ENCODE peak calls at places on chromosomes 4 and X, in nine cellular contexts. E is NCI-H345; L is Caco-2; U is right cardiac atrium; R is activated T-cell treated with anti-CD3 and anti-CD28 coated beads, Interleukin-2, amount 50 U/mL, for 4 hours; G is tibial nerve; Y is SK-N-SH; W is stimulated activated CD8-positive, alpha-beta memory T cell treated with anti-CD3 and anti-CD28 coated beads, Interleukin-4, amount 100 ng/mL, for 48 hours; K is OCI-LY7. P is an unnamed sample.

GRCh38 chrX:39809326-39809725 is 288.4 kb downstream of the BCOR start:
- DNase-seq in E (no peak), L (no peak), U (no peak), R (no peak), G (no peak), Y (no peak), W (no peak), K (no peak), P (no peak)

GRCh38 chr4:89837385-89837995 is 529 bp upstream of the SNCA start:
- DNase-seq in E (peak; percentile 64), L (no peak), U (no peak), R (no peak), G (no peak), Y (peak; percentile 54), W (peak; percentile 44), K (no peak), P (no peak)

GRCh38 chr4:25890653-25891485 is 23.2 kb upstream of the SMIM20 start:
- DNase-seq in E (peak; percentile 10), L (no peak), U (no peak), R (no peak), G (no peak), Y (no peak), W (no peak), K (no peak), P (peak; percentile 63)

GRCh38 chr4:77001907-77002306 is 52.4 kb downstream of the SEPTIN11 start:
- DNase-seq in E (no peak), L (no peak), U (no peak), R (no peak), G (no peak), Y (no peak), W (no peak), K (no peak), P (no peak)

GRCh38 chrX:41491267-41492004 is 44.3 kb downstream of the NYX start:
- DNase-seq in E (no peak), L (no peak), U (no peak), R (no peak), G (no peak), Y (no peak), W (no peak), K (no peak), P (no peak)

GRCh38 chr4:37549003-37549402 is 137.2 kb downstream of the RELL1 start:
- DNase-seq in E (peak; percentile 3), L (no peak), U (no peak), R (no peak), G (no peak), Y (no peak), W (no peak), K (no peak), P (no peak)

GRCh38 chrX:19857131-19857530 is 30.3 kb downstream of the SH3KBP1 start:
- DNase-seq in E (no peak), L (no peak), U (no peak), R (no peak), G (no peak), Y (no peak), W (no peak), K (peak; percentile 59), P (no peak)

GRCh38 chr4:138400528-138400927 is 158.4 kb upstream of the SLC7A11 start:
- DNase-seq in E (no peak), L (no peak), U (peak; percentile 33), R (no peak), G (no peak), Y (no peak), W (no peak), K (no peak), P (no peak)

GRCh38 chr4:91064157-91064853 is 937.1 kb downstream of the CCSER1 start:
- DNase-seq in E (peak; percentile 97), L (peak; percentile 6), U (no peak), R (no peak), G (no peak), Y (peak; percentile 51), W (no peak), K (no peak), P (peak; percentile 53)

GRCh38 chr4:10584042-10584441 is 100.5 kb downstream of the CLNK start:
- DNase-seq in E (no peak), L (peak; percentile 14), U (no peak), R (no peak), G (peak; percentile 14), Y (no peak), W (no peak), K (no peak), P (no peak)

GRCh38 chr4:184805462-184806245 is 20.1 kb downstream of the ACSL1 start:
- DNase-seq in E (peak; percentile 70), L (no peak), U (peak; percentile 89), R (no peak), G (no peak), Y (peak; percentile 71), W (no peak), K (no peak), P (no peak)

GRCh38 chr4:110309686-110310085 is 111.3 kb upstream of the ELOVL6 start:
- DNase-seq in E (no peak), L (no peak), U (no peak), R (no peak), G (no peak), Y (peak; percentile 62), W (no peak), K (no peak), P (no peak)

GRCh38 chr4:128168701-128169100 is 107.6 kb downstream of the LARP1B start:
- DNase-seq in E (no peak), L (no peak), U (no peak), R (no peak), G (no peak), Y (no peak), W (no peak), K (no peak), P (no peak)

GRCh38 chrX:50877310-50877709 is 33.2 kb upstream of the BMP15 start:
- DNase-seq in E (no peak), L (no peak), U (no peak), R (no peak), G (no peak), Y (no peak), W (no peak), K (no peak), P (no peak)

GRCh38 chr4:3640587-3640962 is 108.4 kb upstream of the LRPAP1 start:
- DNase-seq in E (no peak), L (no peak), U (no peak), R (no peak), G (no peak), Y (no peak), W (no peak), K (no peak), P (no peak)

GRCh38 chrX:70427360-70427759 is 4.2 kb downstream of the GDPD2 start:
- DNase-seq in E (no peak), L (no peak), U (no peak), R (no peak), G (no peak), Y (no peak), W (no peak), K (no peak), P (no peak)

GRCh38 chrX:79330022-79330421 is 37.1 kb downstream of the ITM2A start:
- DNase-seq in E (no peak), L (no peak), U (no peak), R (no peak), G (no peak), Y (no peak), W (no peak), K (no peak), P (no peak)

GRCh38 chr4:182192511-182193181 is 50.6 kb upstream of the TENM3 start:
- DNase-seq in E (no peak), L (no peak), U (no peak), R (no peak), G (no peak), Y (no peak), W (no peak), K (no peak), P (no peak)

GRCh38 chrX:11741574-11741973 is 16.5 kb upstream of the MSL3 start:
- DNase-seq in E (no peak), L (no peak), U (no peak), R (no peak), G (no peak), Y (no peak), W (no peak), K (no peak), P (no peak)

GRCh38 chr4:169070071-169070894 is 60.2 kb upstream of the CBR4 start:
- DNase-seq in E (peak; percentile 89), L (peak; percentile 90), U (peak; percentile 71), R (no peak), G (no peak), Y (no peak), W (no peak), K (no peak), P (peak; percentile 66)

GRCh38 chrX:140346711-140347110 is 158.2 kb downstream of the SOX3 start:
- DNase-seq in E (no peak), L (no peak), U (no peak), R (no peak), G (no peak), Y (no peak), W (no peak), K (no peak), P (no peak)

GRCh38 chr4:56261027-56261426 is 126.3 kb downstream of the AASDH start:
- DNase-seq in E (no peak), L (no peak), U (no peak), R (peak; percentile 23), G (no peak), Y (no peak), W (peak; percentile 62), K (no peak), P (no peak)

GRCh38 chr4:189436207-189436606 is 504.5 kb upstream of the FRG1 start:
- DNase-seq in E (no peak), L (peak; percentile 7), U (no peak), R (no peak), G (no peak), Y (peak; percentile 5), W (no peak), K (no peak), P (no peak)

GRCh38 chr4:156999175-156999517 is 27.5 kb upstream of the PDGFC start:
- DNase-seq in E (peak; percentile 28), L (peak; percentile 30), U (no peak), R (no peak), G (peak; percentile 48), Y (no peak), W (no peak), K (no peak), P (no peak)

GRCh38 chrX:45017946-45018345 is 145.0 kb downstream of the KDM6A start:
- DNase-seq in E (no peak), L (no peak), U (no peak), R (no peak), G (no peak), Y (no peak), W (no peak), K (no peak), P (no peak)

GRCh38 chr4:113212613-113213012 is 163.2 kb downstream of the ANK2 start:
- DNase-seq in E (peak; percentile 34), L (no peak), U (no peak), R (no peak), G (no peak), Y (no peak), W (no peak), K (no peak), P (no peak)

GRCh38 chr4:78171482-78171881 is 114.4 kb downstream of the FRAS1 start:
- DNase-seq in E (no peak), L (no peak), U (no peak), R (no peak), G (no peak), Y (no peak), W (no peak), K (no peak), P (no peak)

GRCh38 chr4:56215901-56216300 is 171.4 kb downstream of the AASDH start:
- DNase-seq in E (no peak), L (no peak), U (peak; percentile 68), R (no peak), G (no peak), Y (peak; percentile 17), W (no peak), K (no peak), P (no peak)

P was measured in ecto neural progenitor cell.